ENCODE peak calls at places on chromosomes 6 and 20, in five cellular contexts. One of them, this sample, is unnamed.
A peak's percentile ranks its signal among the peaks of the same experiment; 100 is the strongest.

GRCh38 chr6:166436195-166437139 is 53.7 kb upstream of the MPC1 start:
- DNase-seq in K562: no peak
- DNase-seq in SK-N-SH: peak; percentile 48
- DNase-seq in GM12878: no peak
- DNase-seq in HEK293T: no peak
- DNase-seq in this sample: no peak

GRCh38 chr20:59827138-59828056 is 106.0 kb downstream of the SYCP2 start:
- DNase-seq in K562: no peak
- DNase-seq in SK-N-SH: peak; percentile 6
- DNase-seq in GM12878: no peak
- DNase-seq in HEK293T: no peak
- DNase-seq in this sample: no peak

GRCh38 chr20:58833921-58834320 is 16.8 kb downstream of the GNAS-AS1 start:
- DNase-seq in K562: no peak
- DNase-seq in SK-N-SH: no peak
- DNase-seq in GM12878: no peak
- DNase-seq in HEK293T: no peak
- DNase-seq in this sample: no peak

GRCh38 chr20:56957737-56958553 is 308.5 kb downstream of the BMP7 start:
- DNase-seq in K562: no peak
- DNase-seq in SK-N-SH: peak; percentile 38
- DNase-seq in GM12878: no peak
- DNase-seq in HEK293T: peak; percentile 61
- DNase-seq in this sample: no peak

GRCh38 chr6:136338486-136338885 is 48.8 kb upstream of the BCLAF1 start:
- DNase-seq in K562: no peak
- DNase-seq in SK-N-SH: no peak
- DNase-seq in GM12878: no peak
- DNase-seq in HEK293T: no peak
- DNase-seq in this sample: no peak

GRCh38 chr20:17925940-17926300 is 42.7 kb downstream of the SNX5 start:
- DNase-seq in K562: no peak
- DNase-seq in SK-N-SH: no peak
- DNase-seq in GM12878: no peak
- DNase-seq in HEK293T: no peak
- DNase-seq in this sample: no peak

GRCh38 chr20:55881204-55881603 is 124.1 kb downstream of the CBLN4 start:
- DNase-seq in K562: no peak
- DNase-seq in SK-N-SH: no peak
- DNase-seq in GM12878: no peak
- DNase-seq in HEK293T: no peak
- DNase-seq in this sample: no peak

GRCh38 chr6:98634569-98634968 is 199.8 kb upstream of the POU3F2 start:
- DNase-seq in K562: no peak
- DNase-seq in SK-N-SH: no peak
- DNase-seq in GM12878: no peak
- DNase-seq in HEK293T: no peak
- DNase-seq in this sample: no peak

GRCh38 chr6:113103618-113104390 is 753.3 kb upstream of the MARCKS start:
- DNase-seq in K562: no peak
- DNase-seq in SK-N-SH: no peak
- DNase-seq in GM12878: no peak
- DNase-seq in HEK293T: peak; percentile 20
- DNase-seq in this sample: no peak

GRCh38 chr6:35589201-35589739 is 76.6 kb upstream of the TULP1 start:
- DNase-seq in K562: no peak
- DNase-seq in SK-N-SH: no peak
- DNase-seq in GM12878: no peak
- DNase-seq in HEK293T: no peak
- DNase-seq in this sample: no peak

GRCh38 chr6:168011291-168011690 is 13.8 kb downstream of the KIF25 start:
- DNase-seq in K562: no peak
- DNase-seq in SK-N-SH: no peak
- DNase-seq in GM12878: no peak
- DNase-seq in HEK293T: no peak
- DNase-seq in this sample: no peak

GRCh38 chr6:13450628-13451027 is 36.8 kb downstream of the GFOD1 start:
- DNase-seq in K562: no peak
- DNase-seq in SK-N-SH: no peak
- DNase-seq in GM12878: no peak
- DNase-seq in HEK293T: no peak
- DNase-seq in this sample: no peak
- TF ChIP-seq FOXM1 in K562: no peak
- TF ChIP-seq FOXM1 in SK-N-SH: no peak
- TF ChIP-seq FOXM1 in GM12878: no peak
- TF ChIP-seq FOXM1 in HEK293T: no peak
- TF ChIP-seq FOXM1 in this sample: no peak

GRCh38 chr20:63903796-63904570 is 9.1 kb downstream of the DNAJC5 start:
- DNase-seq in K562: no peak
- DNase-seq in SK-N-SH: no peak
- DNase-seq in GM12878: no peak
- DNase-seq in HEK293T: no peak
- DNase-seq in this sample: no peak

GRCh38 chr20:63898882-63899558 is 4.1 kb downstream of the DNAJC5 start:
- DNase-seq in K562: no peak
- DNase-seq in SK-N-SH: no peak
- DNase-seq in GM12878: no peak
- DNase-seq in HEK293T: no peak
- DNase-seq in this sample: no peak

GRCh38 chr20:63896136-63896890 is 1.4 kb downstream of the DNAJC5 start:
- DNase-seq in K562: no peak
- DNase-seq in SK-N-SH: no peak
- DNase-seq in GM12878: no peak
- DNase-seq in HEK293T: no peak
- DNase-seq in this sample: peak; percentile 87

GRCh38 chr20:63897978-63898561 is 3.1 kb downstream of the DNAJC5 start:
- DNase-seq in K562: no peak
- DNase-seq in SK-N-SH: no peak
- DNase-seq in GM12878: no peak
- DNase-seq in HEK293T: no peak
- DNase-seq in this sample: no peak

GRCh38 chr20:63900373-63900772 is 5.4 kb downstream of the DNAJC5 start:
- DNase-seq in K562: no peak
- DNase-seq in SK-N-SH: no peak
- DNase-seq in GM12878: no peak
- DNase-seq in HEK293T: no peak
- DNase-seq in this sample: no peak
- TF ChIP-seq FOXM1 in K562: no peak
- TF ChIP-seq FOXM1 in SK-N-SH: no peak
- TF ChIP-seq FOXM1 in GM12878: no peak
- TF ChIP-seq FOXM1 in HEK293T: no peak
- TF ChIP-seq FOXM1 in this sample: no peak

DNA sequence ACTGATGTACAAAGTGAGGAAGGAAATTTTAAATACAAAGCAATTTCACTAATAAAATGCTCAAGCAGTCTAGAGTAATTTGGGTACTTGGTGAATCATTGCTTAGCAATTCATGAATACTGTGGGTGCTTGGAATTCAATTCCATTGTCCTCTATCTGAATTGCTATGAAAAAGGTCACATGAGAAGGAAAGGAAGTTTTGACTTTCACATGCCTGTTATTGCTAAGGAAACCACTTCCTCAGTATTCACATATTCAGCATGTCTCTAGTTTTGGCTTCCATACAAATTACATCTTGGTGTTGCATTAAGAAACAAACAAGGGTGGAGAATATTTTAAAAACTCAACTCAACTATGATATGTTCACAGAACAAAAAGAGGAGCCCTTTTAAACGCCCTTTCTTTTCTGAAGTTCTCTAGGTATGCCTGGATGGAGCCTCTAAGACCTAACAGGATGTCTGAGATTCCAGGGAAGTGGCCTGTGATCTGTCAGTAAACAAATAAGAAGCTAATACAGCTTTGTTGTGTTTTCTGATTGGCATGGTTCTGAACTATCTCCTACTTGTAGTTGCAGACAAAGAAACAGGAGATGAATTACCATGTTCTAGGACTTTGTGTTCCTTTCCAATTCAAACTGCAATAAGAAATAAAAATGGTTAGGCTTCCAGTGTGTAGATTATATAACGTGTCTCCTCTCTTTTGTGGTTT is 190.4 kb downstream of the OGFRL1 start:
- DNase-seq in K562: no peak
- DNase-seq in SK-N-SH: no peak
- DNase-seq in GM12878: no peak
- DNase-seq in HEK293T: no peak
- DNase-seq in this sample: no peak
- TF ChIP-seq FOXM1 in K562: no peak
- TF ChIP-seq FOXM1 in SK-N-SH: no peak
- TF ChIP-seq FOXM1 in GM12878: no peak
- TF ChIP-seq FOXM1 in HEK293T: no peak
- TF ChIP-seq FOXM1 in this sample: no peak

DNA sequence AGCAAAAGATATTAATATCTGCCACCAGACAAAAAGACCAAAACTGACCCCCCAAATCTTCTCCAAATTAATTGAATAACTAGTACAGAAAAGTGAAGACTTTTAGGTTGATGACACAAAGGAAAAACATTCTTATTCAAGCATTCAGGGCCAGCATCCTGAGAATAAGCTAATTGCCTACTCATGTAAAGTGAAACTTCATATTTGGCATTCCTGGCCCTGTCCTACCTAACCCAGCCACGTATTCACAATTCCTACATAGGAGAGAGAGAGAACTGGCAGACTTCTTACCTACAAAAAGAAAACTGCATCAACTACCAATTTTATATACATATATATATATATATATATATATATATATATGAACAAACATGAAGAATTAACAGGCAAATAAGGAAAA is 4.9 kb upstream of the ASCC3 start:
- DNase-seq in K562: no peak
- DNase-seq in SK-N-SH: no peak
- DNase-seq in GM12878: no peak
- DNase-seq in HEK293T: no peak
- DNase-seq in this sample: no peak
- TF ChIP-seq FOXM1 in K562: no peak
- TF ChIP-seq FOXM1 in SK-N-SH: no peak
- TF ChIP-seq FOXM1 in GM12878: no peak
- TF ChIP-seq FOXM1 in HEK293T: no peak
- TF ChIP-seq FOXM1 in this sample: no peak

GRCh38 chr6:70574643-70575042 is 7.9 kb downstream of the SDHAF4 start:
- DNase-seq in K562: no peak
- DNase-seq in SK-N-SH: no peak
- DNase-seq in GM12878: no peak
- DNase-seq in HEK293T: no peak
- DNase-seq in this sample: no peak
- TF ChIP-seq FOXM1 in K562: no peak
- TF ChIP-seq FOXM1 in SK-N-SH: no peak
- TF ChIP-seq FOXM1 in GM12878: no peak
- TF ChIP-seq FOXM1 in HEK293T: no peak
- TF ChIP-seq FOXM1 in this sample: no peak

GRCh38 chr6:31498748-31499147 is 803 bp downstream of the MICB start:
- DNase-seq in K562: no peak
- DNase-seq in SK-N-SH: no peak
- DNase-seq in GM12878: no peak
- DNase-seq in HEK293T: no peak
- DNase-seq in this sample: no peak

GRCh38 chr6:31495580-31495979 is 2.4 kb upstream of the MICB start:
- DNase-seq in K562: no peak
- DNase-seq in SK-N-SH: no peak
- DNase-seq in GM12878: no peak
- DNase-seq in HEK293T: no peak
- DNase-seq in this sample: no peak

GRCh38 chr6:31493875-31494694 is 3.9 kb upstream of the MICB start:
- DNase-seq in K562: peak; percentile 75
- DNase-seq in SK-N-SH: peak; percentile 62
- DNase-seq in GM12878: peak; percentile 34
- DNase-seq in HEK293T: peak; percentile 72
- DNase-seq in this sample: peak; percentile 70

GRCh38 chr6:31497595-31498476 is at the start of gene MICB:
- DNase-seq in K562: peak; percentile 86
- DNase-seq in SK-N-SH: peak; percentile 58
- DNase-seq in GM12878: peak; percentile 46
- DNase-seq in HEK293T: peak; percentile 19
- DNase-seq in this sample: peak; percentile 82
- TF ChIP-seq FOXM1 in K562: no peak
- TF ChIP-seq FOXM1 in SK-N-SH: no peak
- TF ChIP-seq FOXM1 in GM12878: no peak
- TF ChIP-seq FOXM1 in HEK293T: no peak
- TF ChIP-seq FOXM1 in this sample: no peak

DNA sequence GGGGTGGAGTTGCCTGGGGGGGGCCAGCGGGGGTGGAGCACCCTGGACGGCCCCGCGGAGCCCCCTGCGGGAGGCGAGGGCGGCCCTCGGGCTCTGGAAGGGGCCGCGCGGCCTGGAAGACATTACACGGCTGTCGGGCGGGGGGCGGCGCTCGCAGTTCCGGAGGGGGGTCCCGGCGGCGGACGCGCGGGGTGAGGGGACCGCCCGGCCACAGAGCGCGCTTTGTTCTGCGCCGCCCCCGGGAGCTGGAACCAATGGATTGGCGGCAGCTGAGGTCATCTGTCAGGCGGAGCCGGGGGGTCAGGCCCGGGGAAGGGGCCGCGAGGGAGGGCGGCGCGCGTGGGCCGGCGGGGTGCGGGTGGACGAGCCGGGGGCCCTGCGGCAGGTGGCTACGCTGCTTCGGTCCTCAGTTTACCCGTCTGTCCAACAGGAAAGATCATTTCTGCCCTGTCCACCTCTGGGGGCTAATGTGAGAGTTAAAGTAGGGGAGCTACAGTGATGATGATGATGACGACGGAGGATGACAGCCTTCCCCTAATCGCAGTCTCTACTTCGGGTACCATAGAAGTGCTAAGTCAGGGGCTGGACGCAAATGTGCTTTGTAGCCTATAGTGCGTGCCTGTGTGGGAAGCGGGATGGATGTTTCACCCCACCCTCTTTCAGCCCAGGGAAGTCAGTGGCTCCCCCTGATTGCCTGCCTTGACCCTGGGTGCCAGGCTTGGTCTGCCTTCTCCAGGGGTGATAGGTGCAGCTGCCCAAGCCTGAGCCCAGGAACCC is 10.4 kb downstream of the SRXN1 start:
- DNase-seq in K562: peak; percentile 59
- DNase-seq in SK-N-SH: peak; percentile 86
- DNase-seq in GM12878: no peak
- DNase-seq in HEK293T: no peak
- DNase-seq in this sample: peak; percentile 69
- TF ChIP-seq FOXM1 in K562: no peak
- TF ChIP-seq FOXM1 in SK-N-SH: no peak
- TF ChIP-seq FOXM1 in GM12878: no peak
- TF ChIP-seq FOXM1 in HEK293T: no peak
- TF ChIP-seq FOXM1 in this sample: no peak

DNA sequence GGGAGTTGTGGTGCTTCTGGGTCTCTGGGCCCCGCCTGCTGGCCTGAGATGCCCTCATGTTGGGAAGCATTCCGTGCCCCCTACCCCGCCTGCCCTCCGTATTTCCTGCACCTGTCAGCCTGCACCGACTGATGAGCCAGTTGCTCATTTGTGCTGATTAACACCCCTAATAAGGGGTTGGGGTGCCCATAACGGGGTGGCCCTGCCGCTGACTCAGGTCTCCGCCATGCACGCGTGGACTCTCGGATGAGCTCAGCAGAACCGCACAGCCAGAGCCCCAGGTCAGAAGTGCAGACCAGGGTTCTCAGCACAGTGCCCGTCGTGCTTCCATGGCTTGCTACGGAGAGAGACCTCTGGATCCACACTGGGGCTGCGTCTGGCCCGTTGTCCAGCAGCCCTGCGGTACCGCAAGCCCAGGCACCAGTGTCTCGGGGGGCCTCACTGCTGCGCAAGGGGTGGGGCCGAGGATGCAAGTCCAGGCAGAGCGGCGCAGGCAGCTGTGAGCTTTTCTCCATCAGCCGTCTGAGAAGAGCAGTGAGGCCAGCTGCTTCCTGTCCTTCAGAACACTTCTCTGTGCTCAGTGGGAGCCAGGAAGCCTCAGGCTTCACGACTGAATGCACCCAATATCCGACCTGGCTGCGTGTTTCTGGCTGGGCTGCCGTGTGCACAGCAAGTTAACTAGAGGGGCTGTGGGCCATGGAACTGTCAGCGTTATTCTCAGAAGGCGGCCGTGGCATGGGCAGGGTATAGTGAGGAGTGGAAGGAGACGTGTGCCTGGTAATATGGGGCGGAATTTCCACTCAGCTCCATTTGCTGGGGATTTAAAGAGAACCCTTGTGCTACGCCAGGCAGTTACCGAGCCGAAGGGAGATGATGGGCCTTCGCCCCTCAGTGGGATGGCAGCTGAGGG is 18.6 kb downstream of the MTG2 start:
- DNase-seq in K562: no peak
- DNase-seq in SK-N-SH: no peak
- DNase-seq in GM12878: peak; percentile 26
- DNase-seq in HEK293T: no peak
- DNase-seq in this sample: no peak
- TF ChIP-seq FOXM1 in K562: no peak
- TF ChIP-seq FOXM1 in SK-N-SH: no peak
- TF ChIP-seq FOXM1 in GM12878: no peak
- TF ChIP-seq FOXM1 in HEK293T: no peak
- TF ChIP-seq FOXM1 in this sample: no peak